ENCODE peak calls at places on chromosomes 4 and X, in four cellular contexts. T is body of pancreas, X is K562, V is psoas muscle. Q is an unnamed sample.

GRCh38 chr4:22824091-22824490 is 131.4 kb downstream of the GBA3 start:
- DNase-seq in T (no peak), X (no peak), V (no peak), Q (no peak)

GRCh38 chr4:112448211-112448745 is 67.7 kb downstream of the NEUROG2 start:
- DNase-seq in T (no peak), X (no peak), V (no peak), Q (no peak)

GRCh38 chr4:173521474-173522159 is 8.4 kb downstream of the HAND2 start:
- DNase-seq in T (no peak), X (no peak), V (no peak), Q (peak; percentile 65)

GRCh38 chr4:47154816-47155370 is 123.5 kb downstream of the GABRB1 start:
- DNase-seq in T (no peak), X (no peak), V (no peak), Q (no peak)

GRCh38 chrX:155022587-155022986 is at the start of gene F8:
- DNase-seq in T (no peak), X (no peak), V (no peak), Q (no peak)

GRCh38 chr4:37522996-37523395 is 163.2 kb downstream of the RELL1 start:
- DNase-seq in T (no peak), X (no peak), V (no peak), Q (no peak)

GRCh38 chr4:99875073-99875472 is 19.2 kb downstream of the LAMTOR3 start:
- DNase-seq in T (no peak), X (no peak), V (no peak), Q (no peak)

GRCh38 chrX:10158279-10158939 is 1.6 kb downstream of the CLCN4 start:
- DNase-seq in T (no peak), X (no peak), V (peak; percentile 75), Q (peak; percentile 29)

GRCh38 chr4:69239777-69240176 is 25.2 kb upstream of the UGT2B11 start:
- DNase-seq in T (no peak), X (no peak), V (no peak), Q (no peak)

GRCh38 chr4:148716361-148717063 is 274.3 kb upstream of the NR3C2 start:
- DNase-seq in T (no peak), X (no peak), V (no peak), Q (no peak)

GRCh38 chr4:118765399-118765798 is 70.5 kb downstream of the SEC24D start:
- DNase-seq in T (no peak), X (peak; percentile 62), V (no peak), Q (no peak)

GRCh38 chr4:6155996-6156395 is 44.4 kb downstream of the JAKMIP1 start:
- DNase-seq in T (no peak), X (no peak), V (no peak), Q (no peak)

GRCh38 chr4:3515646-3516045 is 16.6 kb downstream of the LRPAP1 start:
- DNase-seq in T (no peak), X (no peak), V (peak; percentile 31), Q (no peak)

GRCh38 chr4:125085-125820 is 952 bp downstream of the ZNF718 start:
- DNase-seq in T (peak; percentile 46), X (peak; percentile 33), V (peak; percentile 50), Q (no peak)

GRCh38 chr4:138445098-138445497 is 202.9 kb upstream of the SLC7A11 start:
- DNase-seq in T (no peak), X (no peak), V (no peak), Q (no peak)

GRCh38 chrX:101550362-101550761 is at the start of gene ARMCX1:
- DNase-seq in T (peak; percentile 52), X (no peak), V (peak; percentile 80), Q (peak; percentile 84)

GRCh38 chr4:40990202-40990898 is 224.0 kb downstream of the APBB2 start:
- DNase-seq in T (no peak), X (no peak), V (no peak), Q (no peak)

GRCh38 chr4:55445921-55446577 is 50.3 kb downstream of the TMEM165 start:
- DNase-seq in T (no peak), X (no peak), V (no peak), Q (no peak)

GRCh38 chrX:10648608-10649007 is 28.2 kb upstream of the MID1 start:
- DNase-seq in T (no peak), X (no peak), V (no peak), Q (no peak)

GRCh38 chr4:16516796-16517413 is 290.6 kb upstream of the TAPT1 start:
- DNase-seq in T (peak; percentile 19), X (no peak), V (no peak), Q (peak; percentile 78)

GRCh38 chr4:186707574-186707973 is 16.1 kb downstream of the FAT1 start:
- DNase-seq in T (no peak), X (no peak), V (no peak), Q (no peak)

GRCh38 chr4:130233377-130234047 is 1137.6 kb downstream of the C4orf33 start:
- DNase-seq in T (no peak), X (no peak), V (no peak), Q (no peak)

GRCh38 chrX:13598877-13599276 is 29.5 kb downstream of the EGFL6 start:
- DNase-seq in T (no peak), X (peak; percentile 12), V (no peak), Q (no peak)

GRCh38 chr4:156946508-156947197 is 24.9 kb downstream of the PDGFC start:
- DNase-seq in T (no peak), X (no peak), V (peak; percentile 39), Q (peak; percentile 78)

GRCh38 chr4:104591505-104591904 is 96.8 kb upstream of the CXXC4 start:
- DNase-seq in T (peak; percentile 54), X (no peak), V (no peak), Q (no peak)

GRCh38 chr4:24988776-24989175 is 42.0 kb downstream of the LGI2 start:
- DNase-seq in T (no peak), X (no peak), V (no peak), Q (no peak)

GRCh38 chrX:116490091-116490490 is 27.3 kb upstream of the CT83 start:
- DNase-seq in T (no peak), X (no peak), V (no peak), Q (no peak)

GRCh38 chr4:110335399-110335798 is 137.0 kb upstream of the ELOVL6 start:
- DNase-seq in T (no peak), X (no peak), V (no peak), Q (no peak)

GRCh38 chrX:10041383-10041782 is 74.2 kb downstream of the CLDN34 start:
- DNase-seq in T (no peak), X (no peak), V (no peak), Q (no peak)

GRCh38 chr4:83255584-83255983 is 29.0 kb downstream of the COQ2 start:
- DNase-seq in T (no peak), X (no peak), V (no peak), Q (no peak)
- H3K27ac ChIP-seq in T (no peak overlapping the region), X (no peak overlapping the region), V (no peak overlapping the region), Q (peak overlapping the region; percentile 85)

DNA sequence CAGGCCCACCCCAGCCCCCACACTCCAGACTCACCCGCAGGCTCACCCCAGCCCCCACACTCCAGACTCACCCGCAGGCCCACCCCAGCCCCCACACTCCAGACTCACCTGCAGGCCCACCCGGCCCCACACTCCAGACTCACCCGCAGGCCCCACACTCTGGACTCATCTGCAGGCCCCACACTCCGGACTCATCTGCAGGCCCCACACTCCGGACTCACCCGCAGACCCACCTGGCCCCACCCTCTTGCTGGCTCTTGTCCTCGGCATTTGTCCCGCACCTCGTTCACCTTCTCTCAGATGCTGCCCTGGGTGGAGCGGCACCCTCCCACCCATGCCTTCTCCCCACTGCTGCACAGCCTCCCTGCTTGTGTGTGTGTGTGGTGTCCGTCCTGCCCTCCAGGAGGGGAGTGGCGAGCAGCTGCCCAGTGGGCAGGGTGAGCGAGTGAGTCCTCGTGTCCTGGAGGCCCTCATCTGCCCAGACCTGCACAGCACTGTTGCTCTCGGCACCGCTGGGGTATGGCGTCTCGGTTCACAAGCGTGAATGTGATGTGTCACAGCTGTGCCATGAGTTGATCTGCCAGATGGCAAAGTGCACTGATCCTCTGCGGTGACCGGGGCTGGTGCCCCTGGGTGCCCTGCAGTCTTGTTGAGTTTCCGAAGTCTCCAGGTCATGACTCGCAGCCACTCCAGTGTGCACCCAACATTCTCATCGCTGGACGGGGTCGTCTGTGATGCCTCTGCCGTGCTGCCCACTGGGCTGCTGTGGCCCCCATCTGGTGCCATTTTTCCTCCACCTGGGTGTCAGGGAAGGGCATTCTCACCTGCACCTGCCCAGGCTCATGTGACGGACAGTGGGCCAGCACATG is 27.7 kb downstream of the MAEA start:
- DNase-seq in T (no peak), X (no peak), V (no peak), Q (no peak)
- H3K36me3 ChIP-seq in T (peaks cover 17% of the 10 kb centered on the region), X (peaks cover 81% of the 10 kb centered on the region), V (peaks cover 71% of the 10 kb centered on the region), Q (no peaks in the 10 kb centered on the region)

DNA sequence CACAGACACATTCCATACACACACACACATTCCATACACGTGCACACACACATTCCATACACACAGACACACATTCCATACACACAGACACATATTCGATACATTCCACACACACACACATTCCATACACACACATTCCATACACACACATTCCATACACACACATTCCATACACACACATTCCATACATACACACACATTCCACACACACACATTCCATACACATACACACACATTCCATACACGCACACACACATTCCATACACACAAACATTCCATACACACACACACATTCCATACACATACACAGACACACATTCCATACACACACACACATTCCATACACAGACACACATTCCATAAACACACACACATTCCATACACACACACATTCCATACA is 13.7 kb downstream of the LINC00632 start:
- DNase-seq in T (no peak), X (no peak), V (no peak), Q (no peak)
- H3K27ac ChIP-seq in T (no peak overlapping the region), X (no peak overlapping the region), V (no peak overlapping the region), Q (no peak overlapping the region)

GRCh38 chr4:77052352-77052751 is 23.4 kb downstream of the CCNI start:
- DNase-seq in T (peak; percentile 68), X (peak; percentile 52), V (no peak), Q (no peak)

GRCh38 chr4:77045490-77045889 is 30.3 kb downstream of the CCNI start:
- DNase-seq in T (no peak), X (no peak), V (no peak), Q (no peak)

GRCh38 chr4:77047037-77047436 is 28.8 kb downstream of the CCNI start:
- DNase-seq in T (no peak), X (peak; percentile 49), V (no peak), Q (no peak)

GRCh38 chr4:77050962-77051361 is 24.8 kb downstream of the CCNI start:
- DNase-seq in T (no peak), X (no peak), V (no peak), Q (no peak)
- H3K36me3 ChIP-seq in T (no peaks in the 10 kb centered on the region), X (peaks cover 94% of the 10 kb centered on the region), V (peaks cover 98% of the 10 kb centered on the region), Q (no peaks in the 10 kb centered on the region)

GRCh38 chr4:150828159-150828558 is 186.9 kb downstream of the LRBA start:
- DNase-seq in T (no peak), X (no peak), V (no peak), Q (no peak)

GRCh38 chr4:150827226-150827625 is 187.9 kb downstream of the LRBA start:
- DNase-seq in T (no peak), X (no peak), V (no peak), Q (no peak)

GRCh38 chr4:150822407-150822806 is 192.7 kb downstream of the LRBA start:
- DNase-seq in T (no peak), X (no peak), V (no peak), Q (no peak)

GRCh38 chr4:150821641-150822040 is 193.4 kb downstream of the LRBA start:
- DNase-seq in T (no peak), X (no peak), V (no peak), Q (no peak)

DNA sequence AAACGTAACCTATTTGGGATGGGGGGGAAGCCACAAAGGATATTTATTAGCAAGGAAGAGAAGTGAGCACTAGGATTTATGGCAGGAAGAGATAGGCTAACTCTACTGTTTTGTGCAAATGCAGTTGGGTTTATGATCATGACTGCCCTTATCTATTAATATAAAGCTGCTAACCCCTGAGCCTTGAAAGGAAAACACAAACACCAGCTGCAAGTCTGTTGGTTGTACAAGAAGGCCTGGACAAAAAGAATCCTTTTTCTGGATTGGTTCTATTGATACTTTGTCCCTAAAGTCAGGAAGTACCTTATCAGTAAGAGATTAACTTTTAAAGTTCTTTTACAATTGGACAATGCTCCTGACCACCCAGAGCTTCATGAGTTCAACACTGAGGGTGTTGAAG is 188.8 kb downstream of the LRBA start:
- DNase-seq in T (no peak), X (no peak), V (no peak), Q (no peak)
- H3K27ac ChIP-seq in T (no peak overlapping the region), X (no peak overlapping the region), V (no peak overlapping the region), Q (no peak overlapping the region)